ENCODE peak calls at places on chromosomes 1 and 21, in five cellular contexts. V is endothelial cell of umbilical vein, F is fibroblast of lung, G is hepatocyte, R is neural progenitor cell. L is an unnamed sample.

GRCh38 chr1:13783551-13783950 is 83.6 kb downstream of the PRDM2 start:
- DNase-seq in V (no peak), F (no peak), G (no peak), R (no peak), L (peak; percentile 60)

GRCh38 chr1:243420968-243421675 is 165.3 kb downstream of the SDCCAG8 start:
- DNase-seq in V (no peak), F (no peak), G (no peak), R (no peak), L (peak; percentile 73)

GRCh38 chr1:50977575-50978143 is 7.6 kb downstream of the CDKN2C start:
- DNase-seq in V (peak; percentile 44), F (peak; percentile 60), G (peak; percentile 41), R (peak; percentile 72), L (peak; percentile 85)

GRCh38 chr1:177471244-177471643 is 300.5 kb downstream of the BRINP2 start:
- DNase-seq in V (no peak), F (peak; percentile 19), G (no peak), R (no peak), L (peak; percentile 68)

GRCh38 chr21:20882462-20883415 is 115.5 kb upstream of the NCAM2 start:
- DNase-seq in V (peak; percentile 16), F (peak; percentile 53), G (peak; percentile 61), R (peak; percentile 69), L (peak; percentile 20)

GRCh38 chr1:7648761-7649384 is 122.2 kb upstream of the VAMP3 start:
- DNase-seq in V (peak; percentile 85), F (peak; percentile 37), G (no peak), R (no peak), L (no peak)

GRCh38 chr1:214584805-214585766 is 17.9 kb upstream of the CENPF start:
- DNase-seq in V (peak; percentile 77), F (peak; percentile 75), G (peak; percentile 49), R (peak; percentile 24), L (peak; percentile 85)

GRCh38 chr1:203796223-203796747 is 862 bp downstream of the ZBED6 start:
- DNase-seq in V (peak; percentile 49), F (peak; percentile 46), G (peak; percentile 43), R (no peak), L (peak; percentile 67)

GRCh38 chr1:209583408-209583807 is at the start of gene CAMK1G:
- DNase-seq in V (no peak), F (peak; percentile 88), G (peak; percentile 60), R (peak; percentile 88), L (peak; percentile 78)

GRCh38 chr21:40134731-40135492 is 267.7 kb downstream of the PCP4 start:
- DNase-seq in V (no peak), F (no peak), G (no peak), R (no peak), L (no peak)

GRCh38 chr21:44087426-44088400 is 19.5 kb upstream of the PWP2 start:
- DNase-seq in V (no peak), F (no peak), G (no peak), R (no peak), L (no peak)

GRCh38 chr1:222994506-222995229 is 148.4 kb downstream of the TLR5 start:
- DNase-seq in V (peak; percentile 79), F (peak; percentile 74), G (no peak), R (peak; percentile 22), L (peak; percentile 84)

GRCh38 chr1:196418772-196419171 is 189.5 kb downstream of the KCNT2 start:
- DNase-seq in V (no peak), F (no peak), G (no peak), R (no peak), L (no peak)

GRCh38 chr1:19336543-19336942 is 24.4 kb downstream of the SLC66A1 start:
- DNase-seq in V (no peak), F (no peak), G (peak; percentile 48), R (no peak), L (peak; percentile 70)

GRCh38 chr1:155106862-155107261 is 20.8 kb upstream of the EFNA1 start:
- DNase-seq in V (no peak), F (no peak), G (no peak), R (no peak), L (no peak)

GRCh38 chr1:182143154-182143657 is 81.7 kb upstream of the ZNF648 start:
- DNase-seq in V (peak; percentile 79), F (peak; percentile 85), G (peak; percentile 94), R (peak; percentile 92), L (peak; percentile 86)

GRCh38 chr1:29624747-29625420 is 388.6 kb downstream of the PTPRU start:
- DNase-seq in V (no peak), F (no peak), G (no peak), R (no peak), L (no peak)

GRCh38 chr1:231591466-231591865 is 35.1 kb upstream of the DISC1 start:
- DNase-seq in V (no peak), F (no peak), G (no peak), R (no peak), L (no peak)

GRCh38 chr1:226995064-226995965 is 55.2 kb downstream of the COQ8A start:
- DNase-seq in V (no peak), F (no peak), G (no peak), R (no peak), L (no peak)

DNA sequence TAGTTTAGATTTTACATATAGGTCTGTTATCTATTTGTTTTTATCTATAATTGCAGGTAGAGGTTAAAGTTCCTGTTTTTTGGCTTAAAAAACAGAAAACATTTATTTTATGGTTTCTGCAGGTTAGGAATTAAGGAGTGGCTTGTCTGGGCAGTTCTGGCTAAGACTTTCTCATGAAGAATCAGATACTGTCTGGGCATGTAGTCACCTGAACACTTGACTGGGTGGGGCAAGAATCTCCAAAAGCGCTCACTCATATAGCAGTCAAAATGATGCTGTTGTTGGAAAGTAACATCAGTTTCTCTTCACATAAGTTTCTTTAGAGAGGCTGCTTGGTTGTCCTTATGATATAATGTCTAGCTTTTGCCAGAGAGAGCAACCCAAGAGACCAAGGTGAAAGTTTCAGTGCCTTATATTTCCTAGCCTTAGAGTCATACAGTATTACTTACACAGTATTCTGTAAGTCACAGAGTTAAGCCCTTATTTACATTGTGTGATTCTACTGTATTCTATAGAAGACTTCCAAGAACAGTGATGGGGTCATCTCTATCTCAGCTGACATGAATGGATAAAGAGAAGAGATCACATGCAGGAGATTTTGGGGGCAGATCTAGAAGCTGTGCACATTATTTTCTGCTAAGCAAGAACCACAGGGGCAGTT is 125.4 kb upstream of the GPR52 start:
- DNase-seq in V (no peak), F (no peak), G (no peak), R (no peak), L (no peak)
- H3K9me3 ChIP-seq in V (no peaks in the 10 kb centered on the region), F (no peaks in the 10 kb centered on the region), G (peaks cover 16% of the 10 kb centered on the region), R (peaks cover 10% of the 10 kb centered on the region), L (peaks cover 7% of the 10 kb centered on the region)

GRCh38 chr1:27086628-27087027 is 68.3 kb downstream of the SLC9A1 start:
- DNase-seq in V (no peak), F (no peak), G (no peak), R (no peak), L (no peak)
- TF ChIP-seq EZH2 in V (no peak), F (no peak), G (no peak), R (no peak), L (no peak)

GRCh38 chr1:3000214-3000613 is 21.1 kb upstream of the ACTRT2 start:
- DNase-seq in V (no peak), F (no peak), G (no peak), R (no peak), L (no peak)
- H3K9me3 ChIP-seq in V (no peaks in the 10 kb centered on the region), F (no peaks in the 10 kb centered on the region), G (no peaks in the 10 kb centered on the region), R (peaks cover 5% of the 10 kb centered on the region), L (no peaks in the 10 kb centered on the region)

DNA sequence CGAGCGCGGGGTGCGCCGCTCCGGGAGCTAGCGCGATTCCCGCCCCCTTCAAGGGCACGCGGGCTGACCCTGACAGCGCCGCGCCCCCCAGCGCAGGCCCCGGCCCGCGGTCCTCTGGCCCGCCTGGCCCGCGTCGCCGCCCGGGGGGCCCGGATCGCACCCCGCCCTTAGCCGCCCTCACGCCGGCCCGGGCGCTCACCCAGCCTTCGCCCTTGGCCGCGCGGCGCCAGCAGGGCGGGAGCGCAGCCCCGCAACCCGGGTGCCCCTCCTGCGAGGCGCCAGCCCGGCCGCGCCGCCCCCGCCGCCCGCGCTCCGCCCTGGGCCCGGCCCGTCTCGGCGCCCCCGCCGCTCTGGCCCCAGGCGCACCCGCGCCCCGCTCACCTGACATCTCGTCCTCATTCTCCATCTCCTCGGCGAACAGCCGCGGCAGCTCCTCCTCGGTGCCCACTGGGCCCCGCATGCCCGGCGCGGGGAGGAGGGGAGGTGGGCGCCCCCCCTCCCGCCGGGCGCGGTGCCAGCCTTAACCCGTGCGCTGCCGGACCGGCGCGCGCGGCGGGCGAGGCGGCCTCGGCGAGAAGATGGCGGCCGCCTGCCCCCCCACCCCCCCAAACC is 451 bp downstream of the CHD5 start:
- DNase-seq in V (no peak), F (no peak), G (no peak), R (peak; percentile 37), L (peak; percentile 38)
- TF ChIP-seq EZH2 in V (peak; percentile 71), F (no peak), G (no peak), R (peak; percentile 7), L (no peak)

GRCh38 chr21:31018232-31018631 is 20.0 kb downstream of the KRTAP19-8 start:
- DNase-seq in V (no peak), F (no peak), G (no peak), R (no peak), L (no peak)
- H3K9me3 ChIP-seq in V (peaks cover 10% of the 10 kb centered on the region), F (no peaks in the 10 kb centered on the region), G (no peaks in the 10 kb centered on the region), R (no peaks in the 10 kb centered on the region), L (no peaks in the 10 kb centered on the region)

GRCh38 chr1:110084226-110085078 is 14.0 kb upstream of the ALX3 start:
- DNase-seq in V (peak; percentile 19), F (peak; percentile 43), G (peak; percentile 69), R (peak; percentile 61), L (peak; percentile 74)
- TF ChIP-seq EZH2 in V (peak; percentile 95), F (peak; percentile 69), G (peak; percentile 91), R (peak; percentile 99), L (no peak)

L was measured in GM23248.